ENCODE peak calls at places on chromosomes 2 and 18, in four cellular contexts. W is naive thymus-derived CD8-positive, alpha-beta T cell; Y is SK-MEL-5; C is HFF-Myc. A is an unnamed sample.

GRCh38 chr2:120886967-120887672 is 151.5 kb downstream of the GLI2 start:
- DNase-seq in C (no peak), Y (no peak), W (no peak), A (no peak)

GRCh38 chr2:224754129-224754528 is 38.0 kb upstream of the CCDC195 start:
- DNase-seq in W (no peak), C (peak), Y (no peak), A (no peak)

GRCh38 chr2:15613736-15614429 is 22.2 kb downstream of the DDX1 start:
- DNase-seq in Y (no peak), W (no peak), C (no peak), A (no peak)

GRCh38 chr2:158699323-158699722 is 95.8 kb upstream of the DAPL1 start:
- DNase-seq in W (no peak), C (no peak), Y (no peak), A (no peak)

GRCh38 chr2:178258916-178259315 is 64.6 kb downstream of the OSBPL6 start:
- DNase-seq in C (no peak), Y (no peak), W (no peak), A (no peak)

GRCh38 chr2:235419996-235420395 is 73.8 kb upstream of the AGAP1 start:
- DNase-seq in W (no peak), Y (no peak), C (no peak), A (no peak)

GRCh38 chr18:9108911-9109310 is 6.4 kb downstream of the NDUFV2 start:
- DNase-seq in C (no peak), Y (no peak), W (no peak), A (no peak)

GRCh38 chr18:23259701-23260661 is 124.7 kb downstream of the CABLES1 start:
- DNase-seq in C (peak), W (no peak), Y (peak), A (peak)

GRCh38 chr2:234881413-234882241 is 70.2 kb upstream of the SH3BP4 start:
- DNase-seq in C (peak), W (no peak), Y (peak), A (peak)

GRCh38 chr18:47790036-47790435 is 140.4 kb downstream of the SMAD2 start:
- DNase-seq in C (no peak), W (no peak), Y (no peak), A (no peak)

GRCh38 chr18:69889009-69889408 is 58.7 kb downstream of the CD226 start:
- DNase-seq in W (no peak), Y (no peak), C (no peak), A (no peak)

GRCh38 chr2:18623782-18624181 is 34.4 kb upstream of the NT5C1B start:
- DNase-seq in W (no peak), C (no peak), Y (no peak), A (no peak)

GRCh38 chr2:45120546-45120945 is 111.3 kb upstream of the SIX2 start:
- DNase-seq in W (no peak), Y (no peak), C (no peak), A (no peak)

GRCh38 chr2:46963210-46963609 is 47.6 kb upstream of the MCFD2 start:
- DNase-seq in Y (no peak), W (no peak), C (no peak), A (no peak)

GRCh38 chr2:238886453-238887094 is 38.7 kb downstream of the TWIST2 start:
- DNase-seq in W (peak), C (no peak), Y (no peak), A (no peak)

GRCh38 chr2:29040552-29040951 is 33.8 kb downstream of the PCARE start:
- DNase-seq in C (no peak), Y (no peak), W (no peak), A (no peak)

GRCh38 chr18:10313016-10313342 is 141.5 kb upstream of the APCDD1 start:
- DNase-seq in C (no peak), Y (no peak), W (no peak), A (no peak)